ENCODE peak calls at places on chromosomes 16 and 17, in six cellular contexts. O, H, E, Y, S and C are unnamed samples.

GRCh38 chr16:85991856-85992255 is 92.9 kb downstream of the IRF8 start:
- DNase-seq in O (no peak), H (no peak), E (no peak), Y (no peak), S (no peak), C (no peak)

GRCh38 chr17:2213291-2213960 is 90.2 kb downstream of the SMG6 start:
- DNase-seq in O (no peak), H (no peak), E (no peak), Y (no peak), S (no peak), C (peak)

GRCh38 chr17:39001703-39002637 is 34.8 kb upstream of the FBXO47 start:
- DNase-seq in O (no peak), H (no peak), E (no peak), Y (peak), S (no peak), C (peak)

GRCh38 chr17:83086907-83087787 is 7.7 kb downstream of the METRNL start:
- DNase-seq in O (no peak), H (no peak), E (no peak), Y (no peak), S (no peak), C (no peak)

GRCh38 chr16:1333149-1333812 is at the start of gene BAIAP3:
- DNase-seq in O (peak), H (no peak), E (no peak), Y (peak), S (no peak), C (no peak)

GRCh38 chr16:49567940-49568339 is 194.3 kb downstream of the C16orf78 start:
- DNase-seq in O (no peak), H (no peak), E (no peak), Y (peak), S (no peak), C (no peak)

GRCh38 chr16:3819741-3820724 is 60.5 kb downstream of the CREBBP start:
- DNase-seq in O (peak), H (no peak), E (peak), Y (peak), S (no peak), C (peak)

GRCh38 chr16:1057252-1057932 is 15.2 kb upstream of the SSTR5 start:
- DNase-seq in O (peak), H (no peak), E (no peak), Y (peak), S (no peak), C (no peak)

GRCh38 chr17:50967795-50968194 is 101.6 kb upstream of the TOB1 start:
- DNase-seq in O (no peak), H (no peak), E (no peak), Y (no peak), S (no peak), C (peak)

GRCh38 chr16:1691276-1691675 is 13.2 kb downstream of the JPT2 start:
- DNase-seq in O (no peak), H (no peak), E (no peak), Y (no peak), S (no peak), C (peak)

GRCh38 chr16:74029122-74029805 is 267.4 kb upstream of the PSMD7 start:
- DNase-seq in O (no peak), H (no peak), E (no peak), Y (no peak), S (no peak), C (no peak)

GRCh38 chr16:30775131-30775380 is 11.9 kb downstream of the ZNF629 start:
- DNase-seq in O (no peak), H (no peak), E (no peak), Y (no peak), S (no peak), C (no peak)

GRCh38 chr16:76946879-76947278 is 244.1 kb upstream of the MON1B start:
- DNase-seq in O (peak), H (no peak), E (peak), Y (peak), S (no peak), C (peak)

GRCh38 chr16:3578121-3578520 is 918 bp upstream of the NLRC3 start:
- DNase-seq in O (no peak), H (peak), E (no peak), Y (no peak), S (no peak), C (no peak)

GRCh38 chr17:62716834-62717588 is 89.5 kb downstream of the MRC2 start:
- DNase-seq in O (no peak), H (no peak), E (no peak), Y (no peak), S (no peak), C (no peak)

GRCh38 chr16:3283525-3284447 is 495 bp downstream of the ZNF263 start:
- DNase-seq in O (no peak), H (no peak), E (no peak), Y (no peak), S (no peak), C (no peak)

GRCh38 chr16:84198401-84198800 is 7.4 kb downstream of the ADAD2 start:
- DNase-seq in O (no peak), H (no peak), E (no peak), Y (no peak), S (no peak), C (peak)

DNA sequence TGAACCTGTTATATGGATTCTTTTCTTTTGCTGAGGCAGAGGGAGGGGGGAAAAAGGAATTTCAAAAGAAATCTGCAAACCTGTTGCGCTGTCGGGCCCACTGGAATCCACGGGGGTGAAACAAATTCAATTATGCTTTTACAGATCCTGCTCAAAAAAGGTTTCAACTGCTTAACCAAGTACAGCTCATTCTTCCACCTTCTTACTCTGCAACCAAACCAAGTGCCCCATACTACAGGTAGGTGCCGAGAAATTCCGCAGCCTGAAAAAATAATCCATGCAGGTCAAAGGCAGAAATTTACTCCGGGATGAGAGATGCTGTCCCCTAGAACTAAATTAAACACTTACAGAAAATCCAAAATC is 416 bp downstream of the RNF43 start:
- DNase-seq in O (no peak), H (no peak), E (no peak), Y (no peak), S (no peak), C (no peak)
- TF ChIP-seq CEBPB in O (no peak), H (no peak), E (no peak), Y (no peak), S (no peak), C (no peak)

GRCh38 chr17:71458322-71458721 is 662.5 kb upstream of the SOX9 start:
- DNase-seq in O (no peak), H (no peak), E (no peak), Y (no peak), S (no peak), C (no peak)
- TF ChIP-seq CEBPB in O (no peak), H (no peak), E (no peak), Y (no peak), S (no peak), C (no peak)

GRCh38 chr17:8122391-8122922 is 1.4 kb downstream of the HES7 start:
- DNase-seq in O (no peak), H (no peak), E (no peak), Y (no peak), S (no peak), C (peak)
- TF ChIP-seq CEBPB in O (no peak), H (no peak), E (no peak), Y (no peak), S (no peak), C (no peak)

GRCh38 chr16:78483124-78483992 is 383.9 kb downstream of the WWOX start:
- DNase-seq in O (no peak), H (no peak), E (no peak), Y (no peak), S (no peak), C (no peak)
- TF ChIP-seq CEBPB in O (no peak), H (no peak), E (no peak), Y (no peak), S (no peak), C (no peak)